ENCODE peak calls at places on chromosomes 1 and 21, in four cellular contexts. C is breast epithelium, F is GM10248, S is cardiac fibroblast. J is an unnamed sample.

GRCh38 chr1:19903621-19904020 is 19.8 kb downstream of the PLA2G2E start:
- DNase-seq in C (no peak), F (no peak), S (no peak), J (no peak)

GRCh38 chr1:24454684-24455091 is 39.1 kb downstream of the NIPAL3 start:
- DNase-seq in F (no peak), S (peak; percentile 54), C (no peak), J (no peak)

GRCh38 chr1:26112407-26112775 is 767 bp downstream of the PDIK1L start:
- DNase-seq in C (no peak), S (no peak), F (peak; percentile 34), J (peak; percentile 41)

GRCh38 chr21:42156690-42157605 is 62.0 kb upstream of the ABCG1 start:
- DNase-seq in C (peak; percentile 83), F (peak; percentile 15), S (peak; percentile 32), J (no peak)

GRCh38 chr1:193058529-193059281 is 455 bp downstream of the UCHL5 start:
- DNase-seq in F (peak; percentile 75), C (peak; percentile 51), S (peak; percentile 59), J (peak; percentile 63)

GRCh38 chr1:77280962-77281361 is 857 bp upstream of the AK5 start:
- DNase-seq in C (no peak), F (no peak), S (no peak), J (no peak)

GRCh38 chr1:201282931-201283829 is at the start of gene PKP1:
- DNase-seq in S (no peak), F (no peak), C (peak; percentile 79), J (no peak)

GRCh38 chr1:10915594-10915993 is 96.9 kb upstream of the TARDBP start:
- DNase-seq in C (no peak), F (no peak), S (no peak), J (no peak)

GRCh38 chr1:93878501-93878888 is 511 bp downstream of the DNTTIP2 start:
- DNase-seq in F (peak; percentile 68), C (peak; percentile 57), S (peak; percentile 42), J (peak; percentile 61)

GRCh38 chr1:22517936-22518335 is 45.4 kb upstream of the EPHA8 start:
- DNase-seq in S (no peak), F (no peak), C (no peak), J (no peak)

GRCh38 chr1:18397636-18398035 is 83.1 kb upstream of the KLHDC7A start:
- DNase-seq in S (no peak), C (no peak), F (no peak), J (no peak)

GRCh38 chr21:27171704-27172103 is 204.8 kb upstream of the ADAMTS5 start:
- DNase-seq in C (no peak), F (no peak), S (peak; percentile 81), J (no peak)

GRCh38 chr1:20380616-20381035 is 90.0 kb downstream of the VWA5B1 start:
- DNase-seq in F (peak; percentile 43), S (peak; percentile 88), C (no peak), J (no peak)

GRCh38 chr1:25724201-25724600 is 75.8 kb upstream of the SELENON start:
- DNase-seq in F (no peak), C (no peak), S (no peak), J (no peak)

GRCh38 chr1:10631811-10632481 is 157.2 kb downstream of the PEX14 start:
- DNase-seq in C (no peak), S (no peak), F (no peak), J (no peak)

GRCh38 chr1:212161231-212161781 is 123.9 kb upstream of the PPP2R5A start:
- DNase-seq in F (no peak), S (peak; percentile 79), C (no peak), J (no peak)

GRCh38 chr1:11845641-11846335 is 1.8 kb downstream of the NPPA start:
- DNase-seq in F (no peak), S (peak; percentile 40), C (no peak), J (peak; percentile 29)

GRCh38 chr21:46458315-46459023 is at the start of gene DIP2A:
- DNase-seq in F (peak; percentile 100), C (peak; percentile 89), S (peak; percentile 97), J (peak; percentile 100)

GRCh38 chr1:218344814-218345672 is at the start of gene TGFB2:
- DNase-seq in C (no peak), F (peak; percentile 26), S (peak; percentile 92), J (peak; percentile 43)

GRCh38 chr1:241834733-241835377 is 13.1 kb upstream of the EXO1 start:
- DNase-seq in C (no peak), F (no peak), S (peak; percentile 72), J (no peak)

GRCh38 chr1:212238552-212238951 is 46.7 kb upstream of the PPP2R5A start:
- DNase-seq in F (no peak), S (no peak), C (peak; percentile 55), J (no peak)

GRCh38 chr1:210777914-210778313 is 356.0 kb downstream of the KCNH1 start:
- DNase-seq in F (no peak), S (no peak), C (no peak), J (no peak)

GRCh38 chr1:94503153-94503552 is 38.4 kb downstream of the F3 start:
- DNase-seq in C (no peak), F (no peak), S (no peak), J (no peak)

GRCh38 chr1:10733967-10734366 is 62.5 kb downstream of the CASZ1 start:
- DNase-seq in F (peak; percentile 83), S (no peak), C (no peak), J (peak; percentile 86)

GRCh38 chr1:48019714-48020315 is 22.6 kb upstream of the TRABD2B start:
- DNase-seq in S (no peak), F (no peak), C (peak; percentile 63), J (no peak)

GRCh38 chr1:228648647-228649383 is 86.5 kb upstream of the RHOU start:
- DNase-seq in F (no peak), C (no peak), S (no peak), J (no peak)

GRCh38 chr1:228650946-228651345 is 84.3 kb upstream of the RHOU start:
- DNase-seq in F (no peak), S (no peak), C (no peak), J (no peak)

GRCh38 chr1:228650141-228650540 is 85.1 kb upstream of the RHOU start:
- DNase-seq in S (no peak), F (no peak), C (no peak), J (no peak)

GRCh38 chr1:228646717-228647522 is 88.4 kb upstream of the RHOU start:
- DNase-seq in S (peak; percentile 63), C (no peak), F (peak; percentile 33), J (peak; percentile 33)

GRCh38 chr1:228647523-228648444 is 87.5 kb upstream of the RHOU start:
- DNase-seq in S (peak; percentile 56), C (no peak), F (peak; percentile 23), J (peak; percentile 14)
- TF ChIP-seq CTCF in S (no peak), C (no peak), F (no peak), J (no peak)

GRCh38 chr1:14538335-14538734 is 60.1 kb upstream of the KAZN start:
- DNase-seq in S (no peak), C (no peak), F (no peak), J (no peak)
- TF ChIP-seq CTCF in S (no peak), C (no peak), F (no peak), J (no peak)

DNA sequence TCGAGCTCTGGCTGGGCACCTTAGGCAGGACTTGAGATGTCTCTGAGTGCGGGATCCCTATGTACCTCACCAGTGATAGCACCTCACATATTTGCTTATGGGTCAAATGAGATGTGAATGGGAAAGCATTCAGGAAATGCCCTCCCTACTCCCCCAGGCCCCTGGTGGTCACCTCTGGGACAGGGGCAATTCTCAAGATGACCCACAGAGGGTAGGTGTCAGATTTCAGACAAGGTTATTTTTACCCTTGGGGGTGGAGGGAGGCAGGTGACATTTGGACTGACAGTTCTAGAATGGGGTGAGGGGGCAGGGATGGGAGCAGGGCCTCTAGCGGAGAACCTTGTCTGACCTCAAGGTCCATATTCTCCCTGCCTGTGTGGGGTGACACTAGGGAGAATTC is 27.1 kb downstream of the ACOT11 start:
- DNase-seq in C (no peak), S (no peak), F (no peak), J (no peak)
- TF ChIP-seq CTCF in C (no peak), S (no peak), F (no peak), J (no peak)

DNA sequence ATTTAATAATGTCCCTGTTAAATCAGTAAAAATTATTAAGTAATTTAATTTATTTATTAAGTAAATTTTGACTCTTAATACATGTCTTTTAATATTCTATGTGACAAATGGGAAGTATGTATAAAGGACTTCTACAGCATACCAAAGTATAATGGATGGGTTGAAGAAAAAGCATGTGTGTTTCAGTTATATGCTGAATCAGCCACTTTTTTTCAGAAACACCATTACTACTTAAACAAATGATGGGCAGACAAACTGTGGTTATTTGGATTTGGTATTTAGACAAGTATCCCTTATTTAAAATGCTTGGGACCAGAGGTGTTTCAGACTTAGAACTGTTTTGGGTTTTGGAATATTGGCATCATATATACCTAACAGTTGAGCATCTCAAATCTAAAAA is 176.3 kb upstream of the DMRTA2 start:
- DNase-seq in S (no peak), F (no peak), C (no peak), J (no peak)
- TF ChIP-seq CTCF in S (no peak), F (no peak), C (no peak), J (no peak)

DNA sequence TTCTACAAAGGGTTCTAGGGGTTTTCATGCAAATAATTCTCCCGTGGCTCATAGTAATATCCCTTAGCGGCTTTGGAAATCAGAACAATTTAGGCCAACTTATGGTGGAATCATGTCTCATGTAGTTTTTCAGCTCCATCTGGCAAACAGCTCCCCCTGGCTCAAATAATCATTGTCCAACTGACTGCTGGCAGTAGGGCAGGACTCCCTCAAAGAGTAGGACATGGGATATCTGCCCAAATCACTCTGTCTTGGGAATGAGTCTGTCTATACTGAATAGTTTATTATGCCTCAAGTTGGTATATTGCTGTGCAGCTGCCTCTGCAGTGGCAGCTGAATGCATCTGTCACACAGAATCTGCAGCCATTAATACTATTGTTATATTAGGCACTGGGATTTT is 255.7 kb downstream of the COL11A1 start:
- DNase-seq in F (no peak), S (peak; percentile 17), C (no peak), J (no peak)
- TF ChIP-seq CTCF in F (no peak), S (peak; percentile 23), C (no peak), J (no peak)

GRCh38 chr1:214505134-214505533 is 46.3 kb downstream of the PTPN14 start:
- DNase-seq in F (no peak), S (no peak), C (no peak), J (no peak)
- TF ChIP-seq CTCF in F (no peak), S (no peak), C (no peak), J (no peak)